ENCODE peak calls at places on chromosomes 16 and 17, in four cellular contexts. T is NCI-H345; G is bronchial epithelial cell; Z is activated T-cell treated with anti-CD3 and anti-CD28 coated beads, Interleukin-2, amount 50 U/mL, for 1 hour. J is an unnamed sample.

GRCh38 chr16:3065742-3066439 is 451 bp downstream of the IL32 start:
- DNase-seq in Z (no peak), T (no peak), G (no peak), J (no peak)

GRCh38 chr17:7803981-7804380 is 30.0 kb upstream of the KDM6B start:
- DNase-seq in G (peak), T (no peak), Z (no peak), J (no peak)

GRCh38 chr16:3007957-3008748 is 4.6 kb upstream of the CLDN9 start:
- DNase-seq in Z (peak), T (no peak), G (no peak), J (no peak)

GRCh38 chr17:27345141-27345904 is 51.4 kb downstream of the WSB1 start:
- DNase-seq in Z (no peak), G (peak), T (no peak), J (no peak)

GRCh38 chr16:66660422-66661209 is 35.9 kb downstream of the CMTM4 start:
- DNase-seq in G (peak), T (no peak), Z (no peak), J (no peak)

GRCh38 chr17:81824595-81824994 is 8.5 kb downstream of the MCRIP1 start:
- DNase-seq in T (no peak), Z (no peak), G (no peak), J (no peak)

GRCh38 chr16:54145881-54146280 is 140.7 kb downstream of the IRX3 start:
- DNase-seq in G (no peak), T (no peak), Z (no peak), J (no peak)

GRCh38 chr17:61411114-61411943 is 11.7 kb downstream of the TBX2 start:
- DNase-seq in T (no peak), Z (peak), G (peak), J (no peak)

GRCh38 chr17:4340914-4341615 is 25.4 kb downstream of the UBE2G1 start:
- DNase-seq in T (no peak), G (peak), Z (no peak), J (no peak)

GRCh38 chr16:66845791-66846221 is 1.6 kb downstream of the CA7 start:
- DNase-seq in T (peak), G (no peak), Z (no peak), J (no peak)

GRCh38 chr16:9102379-9102778 is 10.9 kb downstream of the HAPSTR1 start:
- DNase-seq in Z (no peak), T (no peak), G (peak), J (no peak)